ENCODE peak calls at places on chromosome 2, in five cellular contexts. F is T-helper 17 cell; P is activated CD4-positive, alpha-beta T cell treated with anti-CD3 and anti-CD28 coated beads for 36 hours; A is GM10248; Z is adrenal gland. M is an unnamed sample.

GRCh38 chr2:207394203-207394741 is 135.5 kb upstream of the CREB1 start:
- DNase-seq in Z (no peak), A (no peak), F (no peak), P (no peak), M (no peak)

GRCh38 chr2:170818294-170819104 is 1.8 kb downstream of the GAD1 start:
- DNase-seq in P (peak; percentile 50), A (no peak), F (no peak), Z (no peak), M (peak; percentile 51)

GRCh38 chr2:147449323-147450080 is 395.3 kb upstream of the ACVR2A start:
- DNase-seq in Z (no peak), P (peak; percentile 16), F (no peak), A (no peak), M (peak; percentile 18)

GRCh38 chr2:207984765-207985480 is 40.4 kb downstream of the PLEKHM3 start:
- DNase-seq in F (no peak), Z (no peak), A (no peak), P (no peak), M (no peak)

GRCh38 chr2:217993055-217993645 is 9.6 kb downstream of the TNS1 start:
- DNase-seq in A (no peak), P (no peak), Z (no peak), F (no peak), M (no peak)

GRCh38 chr2:216776076-216776726 is 80.9 kb upstream of the IGFBP5 start:
- DNase-seq in Z (no peak), F (no peak), A (no peak), P (no peak), M (peak; percentile 81)

GRCh38 chr2:37629529-37629928 is 41.9 kb downstream of the CDC42EP3 start:
- DNase-seq in F (no peak), Z (no peak), P (no peak), A (no peak), M (no peak)

GRCh38 chr2:120945832-120946231 is 210.2 kb downstream of the GLI2 start:
- DNase-seq in Z (no peak), P (no peak), F (no peak), A (no peak), M (no peak)

GRCh38 chr2:18662689-18663088 is 73.3 kb upstream of the NT5C1B start:
- DNase-seq in A (no peak), P (no peak), Z (no peak), F (no peak), M (no peak)

GRCh38 chr2:72917138-72917874 is at the start of gene EMX1:
- DNase-seq in Z (peak; percentile 38), P (peak; percentile 74), F (peak; percentile 35), A (peak; percentile 85), M (peak; percentile 90)

GRCh38 chr2:12816379-12817306 is 99.9 kb downstream of the TRIB2 start:
- DNase-seq in P (no peak), Z (no peak), F (no peak), A (no peak), M (no peak)

GRCh38 chr2:112682101-112682500 is 36.4 kb downstream of the SLC20A1 start:
- DNase-seq in P (no peak), A (no peak), Z (no peak), F (no peak), M (no peak)

GRCh38 chr2:147327636-147328035 is 517.2 kb upstream of the ACVR2A start:
- DNase-seq in P (peak; percentile 51), A (no peak), Z (no peak), F (no peak), M (no peak)

GRCh38 chr2:85259101-85259590 is 68.6 kb downstream of the TGOLN2 start:
- DNase-seq in Z (no peak), F (no peak), P (no peak), A (no peak), M (peak; percentile 80)

GRCh38 chr2:197075754-197076337 is 149.3 kb upstream of the PGAP1 start:
- DNase-seq in P (peak; percentile 22), A (no peak), F (no peak), Z (no peak), M (no peak)

GRCh38 chr2:34241905-34242740 is 643.0 kb upstream of the FAM98A start:
- DNase-seq in P (no peak), A (no peak), Z (no peak), F (no peak), M (peak; percentile 78)

M was measured in left kidney.